ENCODE peak calls at places on chromosomes 3 and 15, in eight cellular contexts. T is PC-9, H is H9, P is breast epithelium, N is IMR-90, Y is A673, K is tibial nerve, C is left ventricle myocardium inferior. R is an unnamed sample.

GRCh38 chr15:68816795-68817303 is 3.8 kb downstream of the ANP32A start:
- DNase-seq in N (no peak), C (no peak), K (no peak), Y (no peak), P (no peak), H (no peak), T (peak; percentile 38), R (no peak)

GRCh38 chr3:129289201-129289921 is 10.7 kb downstream of the HMCES start:
- DNase-seq in P (no peak), N (peak; percentile 86), Y (no peak), K (no peak), H (no peak), C (no peak), T (no peak), R (no peak)

GRCh38 chr15:33729648-33730047 is 238.6 kb upstream of the CHRM5 start:
- DNase-seq in H (no peak), Y (no peak), K (no peak), N (peak; percentile 5), C (no peak), T (no peak), P (no peak), R (no peak)

GRCh38 chr3:152870027-152870426 is 35.1 kb downstream of the P2RY1 start:
- DNase-seq in C (no peak), N (no peak), Y (no peak), K (no peak), P (no peak), H (no peak), T (no peak), R (no peak)

GRCh38 chr3:112197131-112197530 is 64.1 kb upstream of the GCSAM start:
- DNase-seq in N (no peak), T (no peak), C (no peak), H (no peak), K (no peak), Y (no peak), P (no peak), R (no peak)

GRCh38 chr3:83928391-83928790 is 1030.4 kb upstream of the CADM2 start:
- DNase-seq in H (no peak), T (peak; percentile 49), Y (peak; percentile 21), P (no peak), N (no peak), K (no peak), C (no peak), R (no peak)

GRCh38 chr3:28575748-28576589 is 227.3 kb upstream of the AZI2 start:
- DNase-seq in K (no peak), Y (peak; percentile 21), T (no peak), N (no peak), P (no peak), H (peak; percentile 66), C (peak; percentile 15), R (no peak)

GRCh38 chr15:50181206-50181982 is 602 bp upstream of the SLC27A2 start:
- DNase-seq in H (peak; percentile 43), P (no peak), C (no peak), N (no peak), Y (no peak), K (no peak), T (no peak), R (no peak)

GRCh38 chr3:4774531-4774930 is 204.7 kb upstream of the BHLHE40 start:
- DNase-seq in T (no peak), P (no peak), K (no peak), C (no peak), N (no peak), Y (no peak), H (no peak), R (no peak)

GRCh38 chr3:133874761-133875438 is 20.8 kb downstream of the RAB6B start:
- DNase-seq in C (no peak), P (no peak), T (no peak), Y (no peak), N (no peak), K (no peak), H (no peak), R (no peak)

GRCh38 chr3:20558161-20558560 is 372.2 kb upstream of the SGO1 start:
- DNase-seq in H (no peak), N (no peak), C (no peak), Y (no peak), K (no peak), P (no peak), T (no peak), R (no peak)

GRCh38 chr3:138125548-138126221 is 6.5 kb downstream of the A4GNT start:
- DNase-seq in T (no peak), Y (peak; percentile 19), K (no peak), H (no peak), N (peak; percentile 66), C (no peak), P (no peak), R (no peak)

GRCh38 chr3:179853176-179853575 is 183.6 kb downstream of the PEX5L start:
- DNase-seq in P (no peak), C (no peak), K (no peak), N (peak; percentile 92), T (no peak), H (no peak), Y (no peak), R (no peak)

GRCh38 chr15:29612096-29612495 is 210.2 kb downstream of the TJP1 start:
- DNase-seq in K (no peak), T (no peak), C (no peak), P (no peak), N (peak; percentile 76), H (peak; percentile 52), Y (peak; percentile 76), R (no peak)

GRCh38 chr15:51853987-51854386 is 24.5 kb downstream of the TMOD3 start:
- DNase-seq in T (no peak), N (peak; percentile 48), K (no peak), H (no peak), Y (no peak), P (no peak), C (no peak), R (no peak)

GRCh38 chr15:25226360-25226759 is 212.5 kb downstream of the UBE3A start:
- DNase-seq in P (no peak), N (no peak), Y (no peak), H (no peak), T (no peak), C (peak; percentile 66), K (no peak), R (no peak)

GRCh38 chr15:25228261-25228660 is 210.6 kb downstream of the UBE3A start:
- DNase-seq in P (no peak), K (no peak), Y (no peak), T (no peak), H (no peak), C (no peak), N (no peak), R (no peak)

GRCh38 chr15:25234831-25235230 is 204.0 kb downstream of the UBE3A start:
- DNase-seq in C (no peak), K (no peak), P (no peak), Y (no peak), N (no peak), T (no peak), H (no peak), R (no peak)

GRCh38 chr15:25233766-25234350 is 205.0 kb downstream of the UBE3A start:
- DNase-seq in Y (no peak), N (no peak), P (no peak), C (no peak), K (no peak), H (no peak), T (no peak), R (no peak)

DNA sequence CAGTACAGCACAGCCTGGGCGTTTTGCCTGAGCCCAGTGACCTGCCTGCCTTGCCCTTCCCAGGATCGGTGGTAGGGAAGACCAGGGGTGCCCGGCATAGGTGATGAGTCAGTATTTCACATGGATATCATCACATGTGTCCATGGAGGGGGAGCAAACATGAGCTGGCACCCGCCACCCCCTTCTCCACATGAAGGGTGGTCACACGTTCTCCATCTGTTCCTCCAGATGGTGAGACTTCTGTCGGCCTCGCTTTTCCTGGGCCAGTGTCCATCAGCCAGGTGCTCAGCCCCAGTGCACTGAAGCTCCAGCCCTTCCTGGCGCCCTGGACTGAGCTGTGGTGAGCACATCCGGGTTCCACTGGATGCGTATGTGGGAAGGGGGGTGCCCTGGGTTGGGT is 208.4 kb downstream of the UBE3A start:
- DNase-seq in Y (no peak), C (no peak), N (no peak), P (no peak), H (no peak), K (no peak), T (no peak), R (no peak)
- H3K9me3 ChIP-seq in Y (peaks cover 43% of the 10 kb centered on the region), C (peaks cover 28% of the 10 kb centered on the region), N (peaks cover 76% of the 10 kb centered on the region), P (peaks cover 98% of the 10 kb centered on the region), H (peaks cover 64% of the 10 kb centered on the region), K (peaks cover 99% of the 10 kb centered on the region), T (no peaks in the 10 kb centered on the region), R (peaks cover 3% of the 10 kb centered on the region)

DNA sequence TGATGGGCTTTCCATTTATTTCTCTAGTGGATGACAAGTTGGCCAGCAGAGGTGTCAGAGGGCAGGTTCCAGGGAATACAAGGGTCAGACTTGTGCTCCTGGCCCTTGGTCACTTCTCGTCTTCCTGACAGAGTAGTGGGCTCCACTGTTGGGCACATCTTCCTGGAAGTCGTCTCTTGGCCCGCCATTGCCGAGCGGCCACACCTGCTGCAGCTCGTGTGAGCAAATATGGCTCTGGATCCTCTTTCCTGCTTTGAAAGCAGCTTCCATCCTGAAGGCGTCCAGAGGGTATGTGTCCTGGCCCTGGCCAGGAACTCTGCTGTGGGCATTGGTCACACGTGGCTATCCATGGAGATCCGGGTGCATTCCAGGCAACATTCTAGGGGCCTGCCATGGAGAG is 100.2 kb downstream of the SNRPN start:
- DNase-seq in K (peak; percentile 1), H (peak; percentile 13), N (no peak), T (no peak), C (no peak), P (no peak), Y (no peak), R (no peak)
- H3K9me3 ChIP-seq in K (peaks cover 100% of the 10 kb centered on the region), H (peaks cover 93% of the 10 kb centered on the region), N (peaks cover 100% of the 10 kb centered on the region), T (no peaks in the 10 kb centered on the region), C (peaks cover 100% of the 10 kb centered on the region), P (peaks cover 100% of the 10 kb centered on the region), Y (peaks cover 94% of the 10 kb centered on the region), R (peaks cover 68% of the 10 kb centered on the region)

DNA sequence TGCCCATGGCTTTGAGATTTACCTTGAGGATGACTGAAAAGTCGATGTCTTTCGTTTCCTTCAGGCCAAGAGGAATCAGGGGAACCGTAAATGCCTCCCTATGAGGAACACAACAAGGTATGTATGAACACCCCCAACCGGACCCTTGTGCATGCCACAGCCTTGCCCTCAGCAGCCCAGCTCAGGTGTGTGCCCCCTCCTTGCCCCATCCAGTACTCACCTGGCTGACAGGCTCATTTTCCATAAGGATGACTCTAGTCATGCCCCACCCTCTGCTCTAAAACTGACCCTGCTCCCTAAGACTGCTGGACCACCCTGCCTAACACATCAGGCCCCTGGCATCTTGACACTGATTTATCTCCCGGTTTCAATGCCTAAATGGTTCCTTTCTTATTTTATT is 270.0 kb downstream of the GOLGA6L6 start:
- DNase-seq in T (no peak), C (no peak), K (no peak), H (no peak), N (no peak), P (no peak), Y (no peak), R (no peak)
- H3K9me3 ChIP-seq in T (no peaks in the 10 kb centered on the region), C (peaks cover 7% of the 10 kb centered on the region), K (peaks cover 25% of the 10 kb centered on the region), H (peaks cover 97% of the 10 kb centered on the region), N (peaks cover 46% of the 10 kb centered on the region), P (peaks cover 20% of the 10 kb centered on the region), Y (peaks cover 74% of the 10 kb centered on the region), R (no peaks in the 10 kb centered on the region)

GRCh38 chr3:50734985-50735384 is 60.3 kb downstream of the DOCK3 start:
- DNase-seq in N (no peak), H (no peak), C (no peak), P (no peak), K (no peak), T (no peak), Y (no peak), R (no peak)

GRCh38 chr3:50737511-50738251 is 63.0 kb downstream of the DOCK3 start:
- DNase-seq in Y (no peak), C (no peak), N (no peak), K (no peak), T (no peak), P (no peak), H (no peak), R (no peak)

GRCh38 chr3:50738252-50738598 is 63.5 kb downstream of the DOCK3 start:
- DNase-seq in K (no peak), C (no peak), P (no peak), Y (no peak), N (no peak), H (no peak), T (no peak), R (no peak)
- H3K9me3 ChIP-seq in K (peaks cover 28% of the 10 kb centered on the region), C (peaks cover 21% of the 10 kb centered on the region), P (peaks cover 16% of the 10 kb centered on the region), Y (no peaks in the 10 kb centered on the region), N (no peaks in the 10 kb centered on the region), H (no peaks in the 10 kb centered on the region), T (no peaks in the 10 kb centered on the region), R (peaks cover 3% of the 10 kb centered on the region)